ENCODE peak calls at places on chromosome 17, in five cellular contexts. S, H, R, D and N are unnamed samples.

GRCh38 chr17:80793851-80794267 is 197.8 kb upstream of the CHMP6 start:
- DNase-seq in S (peak; percentile 42), H (no peak), R (no peak), D (peak; percentile 76), N (no peak)

GRCh38 chr17:79169861-79170260 is 95.2 kb downstream of the ENGASE start:
- DNase-seq in S (no peak), H (no peak), R (no peak), D (no peak), N (no peak)

GRCh38 chr17:8965394-8966168 is at the start of gene PIK3R5:
- DNase-seq in S (peak; percentile 4), H (no peak), R (no peak), D (no peak), N (no peak)

GRCh38 chr17:17493249-17493985 is 2.8 kb downstream of the RASD1 start:
- DNase-seq in S (peak; percentile 33), H (no peak), R (no peak), D (peak; percentile 29), N (no peak)

GRCh38 chr17:19579867-19580565 is 46.4 kb downstream of the SLC47A1 start:
- DNase-seq in S (peak; percentile 8), H (no peak), R (no peak), D (peak; percentile 13), N (no peak)

GRCh38 chr17:5832886-5833285 is 237.3 kb upstream of the WSCD1 start:
- DNase-seq in S (peak; percentile 80), H (peak; percentile 92), R (peak; percentile 73), D (peak; percentile 2), N (no peak)

GRCh38 chr17:80959330-80960036 is 32.2 kb upstream of the CHMP6 start:
- DNase-seq in S (no peak), H (no peak), R (peak; percentile 94), D (peak; percentile 85), N (no peak)

GRCh38 chr17:13485327-13485726 is 116.4 kb downstream of the HS3ST3A1 start:
- DNase-seq in S (no peak), H (no peak), R (no peak), D (no peak), N (no peak)

GRCh38 chr17:17055286-17056166 is 13.3 kb downstream of the MPRIP start:
- DNase-seq in S (peak; percentile 50), H (no peak), R (no peak), D (no peak), N (no peak)

GRCh38 chr17:21199311-21199710 is 14.7 kb downstream of the TMEM11 start:
- DNase-seq in S (peak; percentile 47), H (no peak), R (no peak), D (peak; percentile 66), N (no peak)

GRCh38 chr17:19237389-19238166 is 412 bp downstream of the EPN2 start:
- DNase-seq in S (no peak), H (peak; percentile 11), R (peak; percentile 19), D (no peak), N (no peak)